ENCODE peak calls at places on chromosomes 5 and 9, in four cellular contexts. One of them, this sample, is unnamed.

GRCh38 chr9:87771251-87772006 is 45.5 kb downstream of the CTSL start:
- DNase-seq in neural progenitor cell: peak
- DNase-seq in naive thymus-derived CD4-positive, alpha-beta T cell: no peak
- DNase-seq in colonic mucosa: no peak
- DNase-seq in this sample: no peak

GRCh38 chr5:129767927-129768380 is 20.1 kb downstream of the MINAR2 start:
- DNase-seq in neural progenitor cell: peak
- DNase-seq in naive thymus-derived CD4-positive, alpha-beta T cell: peak
- DNase-seq in colonic mucosa: peak
- DNase-seq in this sample: peak

GRCh38 chr5:111699324-111699723 is 57.7 kb downstream of the NREP start:
- DNase-seq in neural progenitor cell: no peak
- DNase-seq in naive thymus-derived CD4-positive, alpha-beta T cell: no peak
- DNase-seq in colonic mucosa: no peak
- DNase-seq in this sample: no peak

GRCh38 chr9:133321411-133321935 is 14.5 kb downstream of the SURF6 start:
- DNase-seq in neural progenitor cell: no peak
- DNase-seq in naive thymus-derived CD4-positive, alpha-beta T cell: no peak
- DNase-seq in colonic mucosa: no peak
- DNase-seq in this sample: no peak

GRCh38 chr9:68861436-68861835 is 152.5 kb downstream of the PRKACG start:
- DNase-seq in neural progenitor cell: no peak
- DNase-seq in naive thymus-derived CD4-positive, alpha-beta T cell: no peak
- DNase-seq in colonic mucosa: no peak
- DNase-seq in this sample: no peak

GRCh38 chr5:180557201-180557809 is 34.0 kb downstream of the SCGB3A1 start:
- DNase-seq in neural progenitor cell: no peak
- DNase-seq in naive thymus-derived CD4-positive, alpha-beta T cell: no peak
- DNase-seq in colonic mucosa: no peak
- DNase-seq in this sample: no peak

GRCh38 chr5:156121234-156121633 is 205.7 kb upstream of the SGCD start:
- DNase-seq in neural progenitor cell: no peak
- DNase-seq in naive thymus-derived CD4-positive, alpha-beta T cell: no peak
- DNase-seq in colonic mucosa: no peak
- DNase-seq in this sample: peak

GRCh38 chr5:88734191-88734640 is 148.8 kb downstream of the MEF2C start:
- DNase-seq in neural progenitor cell: no peak
- DNase-seq in naive thymus-derived CD4-positive, alpha-beta T cell: no peak
- DNase-seq in colonic mucosa: no peak
- DNase-seq in this sample: no peak

GRCh38 chr9:109705515-109705914 is 74.5 kb upstream of the PALM2AKAP2 start:
- DNase-seq in neural progenitor cell: peak
- DNase-seq in naive thymus-derived CD4-positive, alpha-beta T cell: no peak
- DNase-seq in colonic mucosa: no peak
- DNase-seq in this sample: no peak

GRCh38 chr9:134458111-134458845 is 132.0 kb downstream of the RXRA start:
- DNase-seq in neural progenitor cell: no peak
- DNase-seq in naive thymus-derived CD4-positive, alpha-beta T cell: no peak
- DNase-seq in colonic mucosa: no peak
- DNase-seq in this sample: no peak

GRCh38 chr9:129776938-129777768 is 24.3 kb upstream of the PTGES start:
- DNase-seq in neural progenitor cell: peak
- DNase-seq in naive thymus-derived CD4-positive, alpha-beta T cell: no peak
- DNase-seq in colonic mucosa: peak
- DNase-seq in this sample: peak

GRCh38 chr9:81776390-81776789 is 87.0 kb upstream of the TLE1 start:
- DNase-seq in neural progenitor cell: no peak
- DNase-seq in naive thymus-derived CD4-positive, alpha-beta T cell: no peak
- DNase-seq in colonic mucosa: no peak
- DNase-seq in this sample: peak

GRCh38 chr9:106287108-106287631 is 575.8 kb upstream of the ZNF462 start:
- DNase-seq in neural progenitor cell: peak
- DNase-seq in naive thymus-derived CD4-positive, alpha-beta T cell: no peak
- DNase-seq in colonic mucosa: no peak
- DNase-seq in this sample: peak

GRCh38 chr5:144195443-144195842 is 24.8 kb downstream of the KCTD16 start:
- DNase-seq in neural progenitor cell: no peak
- DNase-seq in naive thymus-derived CD4-positive, alpha-beta T cell: no peak
- DNase-seq in colonic mucosa: no peak
- DNase-seq in this sample: no peak

GRCh38 chr5:144194148-144194547 is 23.5 kb downstream of the KCTD16 start:
- DNase-seq in neural progenitor cell: no peak
- DNase-seq in naive thymus-derived CD4-positive, alpha-beta T cell: no peak
- DNase-seq in colonic mucosa: no peak
- DNase-seq in this sample: no peak

GRCh38 chr5:144191461-144191860 is 20.8 kb downstream of the KCTD16 start:
- DNase-seq in neural progenitor cell: no peak
- DNase-seq in naive thymus-derived CD4-positive, alpha-beta T cell: no peak
- DNase-seq in colonic mucosa: no peak
- DNase-seq in this sample: no peak

GRCh38 chr5:144189800-144190429 is 19.2 kb downstream of the KCTD16 start:
- DNase-seq in neural progenitor cell: no peak
- DNase-seq in naive thymus-derived CD4-positive, alpha-beta T cell: peak
- DNase-seq in colonic mucosa: peak
- DNase-seq in this sample: no peak

DNA sequence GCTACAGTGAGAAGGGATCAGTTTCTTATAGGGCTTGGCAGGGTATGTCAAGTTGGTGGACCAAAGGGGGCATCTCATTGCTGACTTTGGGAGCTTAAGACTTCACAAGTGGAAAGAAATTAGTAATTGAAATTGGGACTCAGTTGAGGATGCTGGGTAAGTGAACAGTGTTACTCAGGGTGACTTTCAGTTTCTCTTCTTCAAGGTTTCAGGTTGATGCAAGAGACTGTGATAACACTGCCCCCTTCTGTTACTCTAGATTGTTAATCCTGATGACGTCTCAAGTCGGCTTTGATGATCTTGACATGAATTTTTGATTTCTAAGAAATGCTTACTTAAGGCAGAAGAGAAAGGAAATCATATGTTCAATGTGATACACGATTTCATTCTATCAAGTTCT is 21.3 kb downstream of the KCTD16 start:
- DNase-seq in neural progenitor cell: peak
- DNase-seq in naive thymus-derived CD4-positive, alpha-beta T cell: peak
- DNase-seq in colonic mucosa: no peak
- DNase-seq in this sample: peak
- H3K27ac ChIP-seq in neural progenitor cell: no peak
- H3K27ac ChIP-seq in naive thymus-derived CD4-positive, alpha-beta T cell: peak
- H3K27ac ChIP-seq in colonic mucosa: no peak
- H3K27ac ChIP-seq in this sample: no peak

DNA sequence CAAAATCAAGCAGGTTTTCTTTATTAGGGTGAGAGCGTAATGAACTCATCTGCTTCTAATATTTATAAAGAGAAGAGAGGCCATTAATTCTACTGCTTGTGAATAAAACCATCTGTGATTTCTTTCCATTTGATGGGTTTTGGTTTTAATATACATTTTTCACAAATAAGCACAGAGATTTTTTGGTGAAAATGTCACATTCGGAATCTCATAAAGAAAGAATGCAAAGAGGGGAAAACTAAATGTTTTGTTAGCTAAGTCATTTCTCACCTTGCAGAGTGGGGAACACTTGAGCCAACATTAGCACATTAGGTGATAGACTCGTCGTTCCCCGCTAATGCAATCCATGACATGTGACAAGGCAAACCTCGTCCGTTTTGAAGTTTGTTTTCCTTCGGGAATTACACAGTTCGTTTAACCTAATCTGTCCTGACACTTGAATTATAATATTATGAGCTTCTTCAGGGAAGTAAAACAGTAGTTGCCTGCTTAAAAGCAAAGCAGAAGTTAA is 95.9 kb upstream of the LMX1B start:
- DNase-seq in neural progenitor cell: no peak
- DNase-seq in naive thymus-derived CD4-positive, alpha-beta T cell: no peak
- DNase-seq in colonic mucosa: no peak
- DNase-seq in this sample: no peak
- H3K4me3 ChIP-seq in neural progenitor cell: no peak
- H3K4me3 ChIP-seq in naive thymus-derived CD4-positive, alpha-beta T cell: peak
- H3K4me3 ChIP-seq in colonic mucosa: no peak
- H3K4me3 ChIP-seq in this sample: peak

GRCh38 chr5:127229185-127229889 is 61.3 kb upstream of the MEGF10 start:
- DNase-seq in neural progenitor cell: peak
- DNase-seq in naive thymus-derived CD4-positive, alpha-beta T cell: peak
- DNase-seq in colonic mucosa: peak
- DNase-seq in this sample: peak

GRCh38 chr5:127233590-127233989 is 57.0 kb upstream of the MEGF10 start:
- DNase-seq in neural progenitor cell: no peak
- DNase-seq in naive thymus-derived CD4-positive, alpha-beta T cell: no peak
- DNase-seq in colonic mucosa: no peak
- DNase-seq in this sample: peak

GRCh38 chr5:127227881-127228280 is 62.7 kb upstream of the MEGF10 start:
- DNase-seq in neural progenitor cell: no peak
- DNase-seq in naive thymus-derived CD4-positive, alpha-beta T cell: no peak
- DNase-seq in colonic mucosa: no peak
- DNase-seq in this sample: no peak

GRCh38 chr5:127231118-127231517 is 59.5 kb upstream of the MEGF10 start:
- DNase-seq in neural progenitor cell: no peak
- DNase-seq in naive thymus-derived CD4-positive, alpha-beta T cell: no peak
- DNase-seq in colonic mucosa: no peak
- DNase-seq in this sample: no peak

DNA sequence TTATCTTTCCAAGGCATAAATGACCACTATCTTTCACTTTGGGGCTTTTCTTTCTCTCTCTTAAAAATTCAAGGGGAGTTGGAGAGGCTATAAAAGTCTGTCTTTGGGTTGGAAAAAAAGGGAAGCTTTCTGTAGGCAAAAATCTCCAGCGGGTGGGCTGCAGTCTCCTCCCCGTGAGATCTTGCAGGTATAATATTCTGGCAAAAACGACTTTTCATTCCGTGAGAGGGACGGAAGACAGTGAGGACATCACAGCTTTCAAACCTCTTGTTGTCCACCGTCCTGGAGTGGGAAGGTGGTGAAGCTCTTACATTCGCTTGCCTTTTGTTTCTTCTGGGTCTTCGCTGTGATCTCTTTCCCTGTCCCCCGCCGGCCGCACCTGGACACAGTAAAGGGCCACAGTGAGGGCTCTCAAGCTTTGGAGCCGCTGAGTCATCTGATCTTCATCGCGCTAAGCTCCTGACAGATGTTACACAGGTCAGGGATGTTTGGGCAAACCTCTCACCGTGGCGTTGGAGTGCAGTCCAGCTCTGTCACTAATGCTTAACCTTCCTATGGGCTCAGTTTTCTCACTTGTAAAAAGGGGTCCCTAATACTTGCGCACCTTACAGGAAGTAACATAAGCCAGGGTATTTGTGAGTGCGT is 61.9 kb upstream of the MEGF10 start:
- DNase-seq in neural progenitor cell: peak
- DNase-seq in naive thymus-derived CD4-positive, alpha-beta T cell: no peak
- DNase-seq in colonic mucosa: no peak
- DNase-seq in this sample: peak
- H3K27ac ChIP-seq in neural progenitor cell: no peak
- H3K27ac ChIP-seq in naive thymus-derived CD4-positive, alpha-beta T cell: peak
- H3K27ac ChIP-seq in colonic mucosa: peak
- H3K27ac ChIP-seq in this sample: peak

DNA sequence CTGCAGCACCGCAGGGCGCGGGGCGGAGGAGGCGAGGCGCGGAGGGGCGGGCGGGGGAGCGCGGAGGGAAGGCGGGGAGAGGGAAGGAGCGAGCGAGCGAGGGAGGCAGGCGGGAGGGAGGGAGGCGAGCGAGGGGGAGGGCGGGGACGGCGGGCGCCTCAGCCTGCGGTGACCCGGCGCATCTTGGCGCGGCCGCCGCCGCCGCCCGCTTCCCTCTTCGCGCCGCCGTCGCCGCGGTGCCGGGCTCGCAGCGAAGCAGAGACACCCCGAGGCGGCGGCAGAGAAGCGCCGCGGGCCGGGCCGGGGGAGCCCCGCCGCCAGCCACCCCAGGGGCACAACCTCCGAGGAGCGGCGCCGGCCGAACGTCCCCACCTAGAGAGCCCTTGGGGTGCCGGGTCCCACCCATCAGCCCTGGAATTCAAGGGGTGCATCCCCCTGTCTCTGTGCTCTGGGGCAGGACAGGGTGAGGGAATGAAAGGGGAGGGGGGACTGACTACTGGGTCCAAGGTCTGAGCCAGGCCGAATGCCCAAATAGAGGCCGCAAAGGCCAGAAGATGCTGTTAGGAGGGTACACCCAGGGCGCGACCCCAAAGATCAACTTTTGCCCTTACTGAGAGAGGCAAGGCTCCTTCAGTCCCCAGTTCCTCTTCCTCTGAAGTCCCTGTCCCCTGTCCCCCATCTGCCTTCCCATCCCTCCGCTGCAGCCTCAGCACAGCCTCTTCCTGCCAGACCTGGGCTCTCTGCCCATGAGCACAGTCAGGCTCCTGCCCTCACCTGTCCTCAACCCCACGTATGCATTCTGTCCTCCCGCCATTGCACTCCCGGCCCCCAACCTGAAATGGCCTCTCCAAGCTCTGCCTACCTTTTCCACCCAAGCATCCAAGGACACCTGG is at the start of gene ADAMTS2:
- DNase-seq in neural progenitor cell: peak
- DNase-seq in naive thymus-derived CD4-positive, alpha-beta T cell: no peak
- DNase-seq in colonic mucosa: peak
- DNase-seq in this sample: no peak
- H3K4me3 ChIP-seq in neural progenitor cell: peak
- H3K4me3 ChIP-seq in naive thymus-derived CD4-positive, alpha-beta T cell: no peak
- H3K4me3 ChIP-seq in colonic mucosa: peak
- H3K4me3 ChIP-seq in this sample: no peak

GRCh38 chr9:79572032-79572890 is 496 bp downstream of the TLE4 start:
- DNase-seq in neural progenitor cell: peak
- DNase-seq in naive thymus-derived CD4-positive, alpha-beta T cell: peak
- DNase-seq in colonic mucosa: peak
- DNase-seq in this sample: peak

GRCh38 chr9:79569814-79570448 is 1.8 kb upstream of the TLE4 start:
- DNase-seq in neural progenitor cell: no peak
- DNase-seq in naive thymus-derived CD4-positive, alpha-beta T cell: no peak
- DNase-seq in colonic mucosa: no peak
- DNase-seq in this sample: no peak

GRCh38 chr9:79568337-79569084 is 3.3 kb upstream of the TLE4 start:
- DNase-seq in neural progenitor cell: no peak
- DNase-seq in naive thymus-derived CD4-positive, alpha-beta T cell: no peak
- DNase-seq in colonic mucosa: no peak
- DNase-seq in this sample: no peak

GRCh38 chr9:79571309-79572031 is at the start of gene TLE4:
- DNase-seq in neural progenitor cell: peak
- DNase-seq in naive thymus-derived CD4-positive, alpha-beta T cell: peak
- DNase-seq in colonic mucosa: peak
- DNase-seq in this sample: peak

GRCh38 chr9:79570449-79571308 is 1.1 kb upstream of the TLE4 start:
- DNase-seq in neural progenitor cell: peak
- DNase-seq in naive thymus-derived CD4-positive, alpha-beta T cell: peak
- DNase-seq in colonic mucosa: peak
- DNase-seq in this sample: peak
- H3K27ac ChIP-seq in neural progenitor cell: peak
- H3K27ac ChIP-seq in naive thymus-derived CD4-positive, alpha-beta T cell: peak
- H3K27ac ChIP-seq in colonic mucosa: peak
- H3K27ac ChIP-seq in this sample: peak

DNA sequence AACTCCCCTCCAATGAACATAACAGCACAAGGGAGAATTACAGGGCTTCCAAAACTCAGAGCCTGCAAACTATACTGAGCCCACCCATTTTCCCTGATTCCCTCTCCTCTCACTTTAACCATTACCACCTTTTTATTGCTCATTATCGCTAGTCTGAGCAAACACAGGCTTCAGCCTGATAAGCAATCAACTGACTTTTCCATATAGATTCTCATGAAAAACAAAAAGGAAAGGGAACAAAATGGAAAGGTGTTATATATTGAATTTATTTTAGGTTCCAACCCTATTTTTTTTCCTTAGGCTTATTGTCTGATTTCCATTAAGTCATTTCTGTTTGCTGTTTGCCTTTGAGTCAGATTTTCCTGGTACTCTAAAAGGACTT is 27.9 kb downstream of the SEMA6A start:
- DNase-seq in neural progenitor cell: no peak
- DNase-seq in naive thymus-derived CD4-positive, alpha-beta T cell: no peak
- DNase-seq in colonic mucosa: no peak
- DNase-seq in this sample: no peak
- H3K4me3 ChIP-seq in neural progenitor cell: no peak
- H3K4me3 ChIP-seq in naive thymus-derived CD4-positive, alpha-beta T cell: no peak
- H3K4me3 ChIP-seq in colonic mucosa: no peak
- H3K4me3 ChIP-seq in this sample: no peak

GRCh38 chr5:167943353-167943752 is 348.1 kb upstream of the WWC1 start:
- DNase-seq in neural progenitor cell: no peak
- DNase-seq in naive thymus-derived CD4-positive, alpha-beta T cell: no peak
- DNase-seq in colonic mucosa: no peak
- DNase-seq in this sample: no peak
- H3K27ac ChIP-seq in neural progenitor cell: no peak
- H3K27ac ChIP-seq in naive thymus-derived CD4-positive, alpha-beta T cell: no peak
- H3K27ac ChIP-seq in colonic mucosa: no peak
- H3K27ac ChIP-seq in this sample: no peak

This sample was measured in SJCRH30.